ENCODE peak calls at places on chromosomes 12 and 14, in nine cellular contexts. H is uterus; E is Kasumi-1; L is stimulated activated CD4-positive, alpha-beta T cell treated with anti-CD3 and anti-CD28 coated beads, Interleukin-12 subunit alpha, Interleukin-12 subunit beta, amount 100 ng/mL, for 24 hours; G is breast epithelium; N is HT1080; A is kidney; S is SK-N-SH; Z is AG09319. Y is an unnamed sample.
A peak's percentile ranks its signal among the peaks of the same experiment; 100 is the strongest.

GRCh38 chr12:108211161-108211560 is 82.1 kb downstream of the WSCD2 start:
- DNase-seq in H (no peak), E (no peak), L (no peak), G (no peak), N (no peak), A (no peak), S (peak; percentile 49), Z (no peak), Y (no peak)

GRCh38 chr12:121958521-121959240 is 40.3 kb downstream of the CFAP251 start:
- DNase-seq in H (no peak), E (no peak), L (no peak), G (no peak), N (no peak), A (no peak), S (no peak), Z (no peak), Y (no peak)

GRCh38 chr12:78167510-78167909 is 336.8 kb downstream of the NAV3 start:
- DNase-seq in H (no peak), E (no peak), L (no peak), G (no peak), N (no peak), A (no peak), S (no peak), Z (no peak), Y (no peak)

GRCh38 chr12:9872116-9872515 is 3.0 kb upstream of the CLEC2B start:
- DNase-seq in H (no peak), E (no peak), L (no peak), G (no peak), N (no peak), A (no peak), S (no peak), Z (no peak), Y (no peak)

GRCh38 chr12:13609874-13610273 is 371.5 kb downstream of the GRIN2B start:
- DNase-seq in H (no peak), E (no peak), L (no peak), G (no peak), N (no peak), A (no peak), S (no peak), Z (no peak), Y (no peak)

GRCh38 chr12:72031066-72031465 is 92.4 kb downstream of the TPH2 start:
- DNase-seq in H (no peak), E (no peak), L (no peak), G (no peak), N (no peak), A (no peak), S (no peak), Z (no peak), Y (no peak)

GRCh38 chr12:12338528-12339168 is 11.4 kb downstream of the MANSC1 start:
- DNase-seq in H (no peak), E (no peak), L (no peak), G (no peak), N (peak; percentile 82), A (no peak), S (no peak), Z (no peak), Y (no peak)

GRCh38 chr12:3882896-3883564 is 9.8 kb upstream of the PARP11 start:
- DNase-seq in H (no peak), E (peak; percentile 34), L (no peak), G (no peak), N (peak; percentile 23), A (no peak), S (no peak), Z (no peak), Y (no peak)

GRCh38 chr14:63624203-63624602 is 17.5 kb downstream of the WDR89 start:
- DNase-seq in H (no peak), E (no peak), L (no peak), G (no peak), N (no peak), A (no peak), S (no peak), Z (no peak), Y (no peak)